ENCODE peak calls at places on chromosomes 11 and 22, in four cellular contexts. T is GM12865; L is CD8-positive, alpha-beta memory T cell; U is ACHN. S is an unnamed sample.
A peak's percentile ranks its signal among the peaks of the same experiment; 100 is the strongest.

GRCh38 chr11:2306971-2307732 is 5.3 kb downstream of the TSPAN32 start:
- DNase-seq in T (no peak), U (no peak), L (no peak), S (no peak)

GRCh38 chr11:127369301-127369968 is 368.9 kb upstream of the KIRREL3 start:
- DNase-seq in L (no peak), T (no peak), U (no peak), S (no peak)

GRCh38 chr22:43244803-43245527 is 58.0 kb upstream of the TTLL12 start:
- DNase-seq in T (no peak), L (no peak), U (no peak), S (no peak)

GRCh38 chr22:38938221-38938620 is 19.2 kb upstream of the APOBEC3A start:
- DNase-seq in L (no peak), T (no peak), U (no peak), S (no peak)

GRCh38 chr22:35065183-35065582 is 775 bp upstream of the ISX start:
- DNase-seq in T (no peak), L (no peak), U (no peak), S (no peak)

GRCh38 chr11:133040289-133040893 is 491.9 kb downstream of the OPCML start:
- DNase-seq in L (no peak), U (no peak), T (no peak), S (no peak)

GRCh38 chr22:19478086-19478392 is 954 bp downstream of the UFD1 start:
- DNase-seq in U (peak; percentile 8), L (no peak), T (no peak), S (no peak)

GRCh38 chr22:24894998-24895397 is 51.5 kb downstream of the LHFPL7 start:
- DNase-seq in L (no peak), U (peak; percentile 45), T (peak; percentile 3), S (no peak)

GRCh38 chr22:35432226-35432905 is 32.4 kb downstream of the MCM5 start:
- DNase-seq in T (no peak), L (no peak), U (no peak), S (no peak)

GRCh38 chr22:35604671-35605457 is 12.3 kb downstream of the MB start:
- DNase-seq in U (no peak), T (no peak), L (no peak), S (no peak)

GRCh38 chr22:37121887-37122591 is 12.5 kb upstream of the TMPRSS6 start:
- DNase-seq in U (peak; percentile 76), L (peak; percentile 97), T (peak; percentile 89), S (peak; percentile 92)

GRCh38 chr22:48567213-48567975 is 1260.3 kb downstream of the BRD1 start:
- DNase-seq in U (no peak), T (no peak), L (no peak), S (no peak)

GRCh38 chr22:47619631-47620030 is 857.2 kb downstream of the TBC1D22A start:
- DNase-seq in L (no peak), U (no peak), T (no peak), S (no peak)

GRCh38 chr22:23772315-23773246 is at the start of gene MMP11:
- DNase-seq in L (peak; percentile 70), U (peak; percentile 41), T (peak; percentile 58), S (no peak)

GRCh38 chr11:75495749-75496641 is 29.7 kb downstream of the GDPD5 start:
- DNase-seq in L (no peak), U (no peak), T (no peak), S (no peak)

GRCh38 chr11:65058012-65058411 is 341 bp downstream of the NAALADL1 start:
- DNase-seq in L (no peak), T (no peak), U (no peak), S (no peak)

GRCh38 chr11:67419330-67420049 is 4.0 kb downstream of the CARNS1 start:
- DNase-seq in T (no peak), U (no peak), L (no peak), S (no peak)

GRCh38 chr22:20531404-20532181 is 24.2 kb downstream of the MED15 start:
- DNase-seq in T (no peak), U (peak; percentile 91), L (no peak), S (no peak)

GRCh38 chr11:8759634-8760033 is 77.0 kb downstream of the RPL27A start:
- DNase-seq in U (no peak), T (no peak), L (no peak), S (no peak)

GRCh38 chr11:117279711-117280376 is 11.3 kb upstream of the BACE1-AS start:
- DNase-seq in U (no peak), L (no peak), T (no peak), S (no peak)

GRCh38 chr22:30855266-30855665 is 113.3 kb downstream of the MORC2 start:
- DNase-seq in T (no peak), L (no peak), U (no peak), S (no peak)

GRCh38 chr11:60625262-60625661 is 74.2 kb upstream of the MS4A8 start:
- DNase-seq in L (no peak), U (no peak), T (peak; percentile 40), S (no peak)

GRCh38 chr22:44431256-44431655 is 66.8 kb downstream of the RTL6 start:
- DNase-seq in U (no peak), L (peak; percentile 9), T (no peak), S (no peak)

GRCh38 chr11:97972731-97973130 is 1048.0 kb upstream of the CNTN5 start:
- DNase-seq in L (no peak), U (no peak), T (no peak), S (no peak)

GRCh38 chr11:114036156-114036811 is 23.2 kb upstream of the ZBTB16 start:
- DNase-seq in L (peak; percentile 57), T (peak; percentile 24), U (peak; percentile 56), S (peak; percentile 38)

GRCh38 chr11:128288368-128288767 is 299.0 kb downstream of the ETS1 start:
- DNase-seq in T (no peak), L (no peak), U (no peak), S (no peak)

GRCh38 chr11:64233913-64234839 is at the start of gene VEGFB:
- DNase-seq in T (peak; percentile 75), L (peak; percentile 82), U (peak; percentile 70), S (peak; percentile 71)

GRCh38 chr11:119108151-119108856 is 1.2 kb downstream of the C2CD2L start:
- DNase-seq in U (peak; percentile 41), T (peak; percentile 58), L (peak; percentile 58), S (no peak)

GRCh38 chr11:130832571-130833432 is 83.5 kb downstream of the SNX19 start:
- DNase-seq in U (no peak), L (no peak), T (peak; percentile 74), S (no peak)

GRCh38 chr11:126963115-126963514 is 37.5 kb downstream of the KIRREL3 start:
- DNase-seq in U (peak; percentile 16), L (no peak), T (no peak), S (no peak)

GRCh38 chr11:22807855-22808558 is 21.6 kb downstream of the SVIP start:
- DNase-seq in L (no peak), U (no peak), T (peak; percentile 28), S (no peak)

GRCh38 chr11:15519124-15519791 is 404.5 kb downstream of the INSC start:
- DNase-seq in U (no peak), T (peak; percentile 64), L (no peak), S (no peak)

S was measured in activated T-helper 2 cell treated with anti-CD3 and anti-CD28 coated beads, Interferon-gamma antibody, Interleukin-2, Interleukin-4, amounts not matched to agents 10 μg/mL and 5 μg/mL and 100 μg/mL, durations not matched to agents 14 hours and 24 hours and 36 hours.